ENCODE peak calls at places on chromosomes 2 and 18, in nine cellular contexts. B is vagina, F is transverse colon, K is stomach, C is prostate gland, S is HCT116, M is HepG2, P is SK-N-SH, D is breast epithelium. L is an unnamed sample.

GRCh38 chr2:25276569-25277465 is 64.9 kb downstream of the DNMT3A start:
- DNase-seq in C (no peak), S (no peak), D (peak; percentile 61), F (peak; percentile 60), K (peak; percentile 55), P (peak; percentile 86), M (no peak), B (no peak), L (peak; percentile 81)

GRCh38 chr2:95530734-95531133 is 46.2 kb upstream of the TRIM43B start:
- DNase-seq in P (no peak), D (no peak), C (no peak), K (no peak), F (no peak), M (no peak), S (no peak), B (no peak), L (peak; percentile 29)

GRCh38 chr2:166042768-166043390 is 84.9 kb downstream of the SCN1A start:
- DNase-seq in D (no peak), M (no peak), P (no peak), B (no peak), C (no peak), K (no peak), F (no peak), S (no peak), L (no peak)

GRCh38 chr2:195721042-195721441 is 64.0 kb downstream of the SLC39A10 start:
- DNase-seq in P (no peak), F (no peak), B (no peak), D (no peak), K (no peak), C (no peak), S (peak; percentile 2), M (no peak), L (no peak)

GRCh38 chr2:179860255-179861026 is 971 bp downstream of the ZNF385B start:
- DNase-seq in C (no peak), S (no peak), K (no peak), P (peak; percentile 11), F (no peak), D (no peak), M (no peak), B (no peak), L (peak; percentile 4)

GRCh38 chr18:33356735-33357134 is 83.8 kb downstream of the CCDC178 start:
- DNase-seq in C (no peak), B (no peak), P (no peak), S (no peak), D (no peak), F (no peak), M (no peak), K (no peak), L (no peak)

GRCh38 chr18:3603460-3604259 is 153.7 kb downstream of the TGIF1 start:
- DNase-seq in S (peak; percentile 94), P (no peak), K (peak; percentile 55), C (peak; percentile 53), D (no peak), B (no peak), F (no peak), M (peak; percentile 69), L (no peak)

GRCh38 chr2:199704358-199705238 is 146.4 kb downstream of the FTCDNL1 start:
- DNase-seq in D (no peak), M (peak; percentile 53), S (peak; percentile 36), C (peak; percentile 44), B (no peak), F (peak; percentile 52), K (no peak), P (no peak), L (no peak)

GRCh38 chr2:102317715-102318114 is 6.4 kb downstream of the IL1RL1 start:
- DNase-seq in S (no peak), K (no peak), P (no peak), C (no peak), B (no peak), M (no peak), D (no peak), F (no peak), L (no peak)

GRCh38 chr2:86788881-86789686 is 1.6 kb downstream of the CD8A start:
- DNase-seq in S (no peak), P (peak; percentile 36), C (no peak), M (no peak), D (no peak), F (no peak), B (no peak), K (no peak), L (no peak)

DNA sequence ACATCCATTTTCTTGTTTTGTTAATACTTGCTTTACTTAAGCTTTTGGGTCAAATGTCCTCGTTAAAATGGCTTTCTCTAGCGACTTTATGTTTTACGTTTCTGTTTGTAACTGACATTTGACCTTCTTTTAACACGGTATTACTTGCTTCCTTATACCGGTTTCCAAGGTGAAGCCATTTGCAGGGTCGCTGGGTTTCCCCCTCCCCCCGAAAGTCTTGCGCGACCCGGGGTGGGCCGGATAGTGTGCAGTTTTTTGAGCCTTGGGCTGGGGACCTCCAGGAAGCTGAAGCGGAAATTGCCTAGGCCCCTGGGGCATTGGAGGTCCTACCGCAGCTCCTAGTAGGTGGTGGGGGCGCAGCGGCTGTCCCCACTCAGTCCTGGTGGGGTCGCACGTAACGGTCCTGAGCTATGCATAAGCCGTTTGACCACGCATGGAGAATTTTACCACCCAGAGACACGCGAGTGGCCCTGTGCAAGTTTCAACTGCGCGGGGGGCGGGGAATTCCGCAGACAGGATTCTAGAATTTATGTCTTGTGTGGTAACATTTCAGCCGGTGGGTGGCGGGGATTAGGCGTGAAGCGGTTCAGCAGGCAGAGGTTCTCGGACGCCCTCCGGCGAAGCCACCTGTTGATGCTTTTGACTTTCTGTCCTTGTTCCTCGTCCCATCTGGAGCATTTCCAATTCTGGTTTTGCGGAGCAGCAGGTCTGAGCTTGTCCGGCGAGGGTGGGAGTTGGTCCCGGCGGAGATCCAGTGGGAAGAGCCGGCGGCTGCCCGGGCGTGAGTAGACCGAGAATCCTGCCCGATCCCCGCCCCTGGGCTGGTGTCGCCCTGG is 2.4 kb downstream of the CFLAR start:
- DNase-seq in M (peak; percentile 88), P (peak; percentile 49), B (no peak), K (peak; percentile 84), S (peak; percentile 86), C (peak; percentile 94), D (peak; percentile 96), F (peak; percentile 92), L (peak; percentile 43)
- TF ChIP-seq POLR2AphosphoS5 in M (peak; percentile 53), P (no peak), B (peak; percentile 47), K (peak; percentile 72), S (peak; percentile 51), C (peak; percentile 66), D (peak; percentile 75), F (peak; percentile 82), L (peak; percentile 72)

DNA sequence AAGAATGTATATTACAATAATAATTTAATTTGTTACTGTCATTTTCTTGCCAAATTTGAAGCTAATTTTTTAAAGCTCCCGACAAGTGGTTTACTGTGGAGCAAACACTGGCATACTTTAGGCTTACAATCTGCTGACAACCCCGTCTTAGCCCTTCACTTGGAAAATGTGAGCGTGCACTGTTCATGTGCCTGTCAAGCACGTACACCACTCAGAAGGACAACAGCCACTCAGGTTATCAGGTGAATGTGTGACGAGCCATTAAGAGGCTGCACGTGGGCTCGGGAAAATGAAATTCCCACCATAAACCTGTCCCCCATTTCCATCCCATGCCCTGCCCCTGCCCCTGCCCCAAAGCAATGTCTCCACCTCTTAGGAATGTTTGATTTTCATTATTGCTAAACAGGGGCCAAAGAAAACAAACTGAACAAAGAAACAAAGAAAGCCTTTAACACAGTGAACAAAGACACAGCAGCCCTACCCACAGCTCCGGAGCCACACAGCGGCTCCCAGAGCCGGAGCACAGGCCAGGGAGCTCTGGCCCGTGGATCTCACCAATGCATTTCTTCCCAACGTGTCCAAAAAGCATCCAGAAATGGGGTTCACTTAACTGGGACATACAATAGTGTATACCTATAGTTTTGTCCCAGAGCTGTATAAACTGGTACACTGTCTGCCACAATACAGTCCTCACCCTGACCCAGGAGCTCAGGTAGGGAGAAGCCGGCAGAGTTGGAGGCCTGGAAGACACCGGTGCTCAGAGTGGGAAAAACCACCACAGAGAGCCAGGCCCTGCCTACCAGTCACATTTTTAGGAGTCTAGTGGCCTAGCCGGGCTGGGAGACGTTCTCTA is 90.5 kb downstream of the TMEM18 start:
- DNase-seq in S (no peak), D (peak; percentile 21), F (no peak), P (no peak), M (peak; percentile 53), K (peak; percentile 43), C (no peak), B (no peak), L (no peak)
- TF ChIP-seq POLR2AphosphoS5 in S (no peak), D (no peak), F (no peak), P (no peak), M (no peak), K (no peak), C (no peak), B (no peak), L (no peak)

DNA sequence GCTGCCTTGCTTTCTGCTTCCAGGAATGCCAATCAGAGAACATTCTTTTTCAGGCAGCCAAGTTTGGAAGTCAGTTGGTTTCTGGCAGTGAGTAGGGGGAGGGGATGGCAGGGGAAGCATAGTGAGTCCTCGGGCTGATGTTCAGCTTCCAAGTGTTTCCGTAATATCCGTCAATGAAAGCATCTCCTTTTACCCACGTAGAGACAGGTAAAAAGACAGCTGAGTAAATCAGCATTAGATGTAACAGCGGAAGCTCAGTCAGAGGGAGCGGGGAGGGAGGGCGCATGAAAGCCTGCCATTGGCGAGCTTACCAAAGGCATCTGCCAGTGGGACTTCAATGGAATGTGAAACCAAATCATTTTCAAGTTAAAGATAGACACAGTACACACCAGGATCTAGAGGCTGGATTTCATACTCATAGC is 117.1 kb upstream of the DTNA start:
- DNase-seq in M (no peak), K (peak; percentile 37), B (no peak), S (no peak), P (no peak), F (peak; percentile 19), C (peak; percentile 14), D (peak; percentile 55), L (no peak)
- TF ChIP-seq POLR2AphosphoS5 in M (no peak), K (no peak), B (no peak), S (no peak), P (no peak), F (no peak), C (peak; percentile 30), D (no peak), L (no peak)

GRCh38 chr2:207619764-207620203 is 5.4 kb downstream of the METTL21A start:
- DNase-seq in K (no peak), D (no peak), C (no peak), P (no peak), S (no peak), F (no peak), B (no peak), M (peak; percentile 89), L (no peak)

GRCh38 chr2:207621640-207622039 is 3.6 kb downstream of the METTL21A start:
- DNase-seq in F (no peak), C (no peak), D (no peak), P (no peak), K (no peak), M (no peak), B (no peak), S (no peak), L (no peak)

GRCh38 chr2:207629553-207629952 is 4.4 kb upstream of the METTL21A start:
- DNase-seq in M (no peak), S (no peak), P (no peak), K (no peak), C (no peak), D (no peak), B (no peak), F (no peak), L (no peak)

GRCh38 chr2:207625014-207625755 is at the start of gene METTL21A:
- DNase-seq in C (peak; percentile 83), B (no peak), S (peak; percentile 77), K (peak; percentile 92), D (peak; percentile 53), P (peak; percentile 93), M (peak; percentile 94), F (peak; percentile 94), L (peak; percentile 87)

GRCh38 chr2:207624170-207625013 is 802 bp downstream of the METTL21A start:
- DNase-seq in P (peak; percentile 79), D (no peak), K (peak; percentile 77), S (no peak), C (peak; percentile 68), F (peak; percentile 80), M (peak; percentile 64), B (no peak), L (peak; percentile 41)
- TF ChIP-seq POLR2AphosphoS5 in P (peak; percentile 39), D (no peak), K (peak; percentile 85), S (no peak), C (peak; percentile 49), F (peak; percentile 79), M (peak; percentile 74), B (peak; percentile 54), L (no peak)